ENCODE peak calls at places on chromosomes 12 and 14, in ten cellular contexts. B is nephron progenitor cell, P is breast epithelium, X is psoas muscle, R is HFF-Myc, U is fibroblast of mammary gland, H is GM13977, N is HFFc6, M is Calu3, Q is gastrocnemius medialis. O is an unnamed sample.

GRCh38 chr14:105855246-105855892 is 329.0 kb downstream of the TMEM121 start:
- DNase-seq in X (no peak), U (no peak), B (no peak), H (no peak), N (no peak), Q (no peak), M (no peak), R (no peak), P (no peak), O (no peak)

GRCh38 chr14:42475289-42475688 is 868.6 kb downstream of the LRFN5 start:
- DNase-seq in P (no peak), Q (no peak), R (no peak), X (no peak), U (no peak), N (no peak), M (no peak), H (no peak), B (no peak), O (no peak)

GRCh38 chr12:49776413-49776812 is 35.1 kb downstream of the TMBIM6 start:
- DNase-seq in N (peak; percentile 59), R (no peak), Q (peak; percentile 48), M (peak; percentile 69), B (peak; percentile 52), U (peak; percentile 81), P (peak; percentile 32), H (peak; percentile 79), X (peak; percentile 72), O (no peak)

GRCh38 chr12:64682572-64683277 is 72.4 kb downstream of the RASSF3 start:
- DNase-seq in M (no peak), B (no peak), N (no peak), H (no peak), X (no peak), U (peak; percentile 84), Q (no peak), P (no peak), R (no peak), O (no peak)

GRCh38 chr14:88902850-88903249 is 78.4 kb downstream of the TTC8 start:
- DNase-seq in B (no peak), R (no peak), H (no peak), N (no peak), U (no peak), M (no peak), X (no peak), P (no peak), Q (no peak), O (no peak)

GRCh38 chr12:19779393-19780056 is 340.2 kb downstream of the AEBP2 start:
- DNase-seq in B (peak; percentile 55), H (no peak), U (no peak), Q (no peak), R (no peak), M (no peak), N (no peak), X (no peak), P (no peak), O (no peak)

GRCh38 chr14:61523751-61524150 is 171.6 kb upstream of the HIF1A start:
- DNase-seq in P (no peak), R (no peak), X (no peak), B (no peak), H (no peak), N (no peak), U (no peak), M (no peak), Q (no peak), O (no peak)

GRCh38 chr14:53146739-53147138 is 6.4 kb downstream of the DDHD1 start:
- DNase-seq in N (no peak), B (no peak), R (no peak), M (no peak), Q (no peak), P (no peak), U (no peak), H (no peak), X (no peak), O (no peak)

GRCh38 chr14:77212933-77213656 is 31.5 kb downstream of the TMEM63C start:
- DNase-seq in N (peak; percentile 2), R (no peak), M (peak; percentile 81), P (no peak), Q (no peak), X (no peak), U (peak; percentile 8), H (peak; percentile 76), B (peak; percentile 71), O (no peak)

GRCh38 chr12:121214171-121214777 is 4.3 kb downstream of the P2RX4 start:
- DNase-seq in P (no peak), N (peak; percentile 76), X (no peak), H (no peak), R (no peak), Q (no peak), U (peak; percentile 71), M (no peak), B (no peak), O (no peak)

DNA sequence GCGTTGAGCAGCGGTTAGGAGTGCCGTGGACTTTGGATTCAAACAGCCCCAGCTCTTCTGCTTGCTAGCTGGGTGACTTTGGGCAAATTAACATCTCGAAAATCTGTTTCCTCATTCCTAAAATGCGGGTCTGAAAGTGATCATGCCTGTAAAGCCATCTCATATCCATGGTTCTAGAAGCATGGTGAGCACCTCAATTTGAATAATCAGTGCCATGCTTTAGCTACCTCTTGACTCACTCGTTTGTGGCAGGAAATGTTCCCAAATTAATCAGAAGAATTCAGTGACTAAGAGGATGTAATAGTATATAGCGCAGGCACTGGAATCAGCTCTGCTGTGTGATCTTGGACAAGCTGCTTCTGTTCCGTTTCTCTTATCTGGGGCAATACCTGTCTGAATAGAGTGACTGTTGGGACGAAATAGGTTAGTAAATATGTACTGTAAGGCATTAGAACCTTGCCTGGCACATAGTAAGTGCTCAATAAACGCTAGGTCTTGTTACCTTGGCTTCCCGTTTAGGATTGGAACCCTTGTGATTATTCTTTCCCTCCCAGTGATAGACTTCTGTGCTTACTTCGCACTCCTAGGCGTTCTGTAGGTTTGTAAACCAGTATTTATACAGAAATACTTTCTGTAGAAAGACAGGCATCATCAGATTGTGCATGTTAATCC is 768 bp upstream of the SMAGP start:
- DNase-seq in H (no peak), R (peak; percentile 71), U (peak; percentile 90), N (peak; percentile 89), X (no peak), Q (no peak), M (peak; percentile 40), P (no peak), B (no peak), O (no peak)
- TF ChIP-seq CTCF in H (no peak), R (no peak), U (no peak), N (no peak), X (no peak), Q (no peak), M (no peak), P (no peak), B (no peak), O (no peak)

GRCh38 chr12:67892289-67892688 is 97.0 kb upstream of the IFNG-AS1 start:
- DNase-seq in N (no peak), R (no peak), H (no peak), M (no peak), B (no peak), P (no peak), Q (no peak), U (no peak), X (no peak), O (no peak)

GRCh38 chr12:67890726-67891125 is 98.5 kb upstream of the IFNG-AS1 start:
- DNase-seq in B (no peak), M (no peak), P (no peak), U (no peak), H (no peak), R (no peak), N (no peak), Q (no peak), X (no peak), O (no peak)

GRCh38 chr12:67891566-67891965 is 97.7 kb upstream of the IFNG-AS1 start:
- DNase-seq in X (no peak), N (no peak), R (no peak), M (no peak), Q (no peak), B (peak; percentile 15), H (no peak), U (no peak), P (no peak), O (no peak)

GRCh38 chr12:67887065-67887464 is 102.2 kb upstream of the IFNG-AS1 start:
- DNase-seq in R (no peak), N (no peak), M (no peak), Q (no peak), U (no peak), B (no peak), X (no peak), P (no peak), H (no peak), O (no peak)

DNA sequence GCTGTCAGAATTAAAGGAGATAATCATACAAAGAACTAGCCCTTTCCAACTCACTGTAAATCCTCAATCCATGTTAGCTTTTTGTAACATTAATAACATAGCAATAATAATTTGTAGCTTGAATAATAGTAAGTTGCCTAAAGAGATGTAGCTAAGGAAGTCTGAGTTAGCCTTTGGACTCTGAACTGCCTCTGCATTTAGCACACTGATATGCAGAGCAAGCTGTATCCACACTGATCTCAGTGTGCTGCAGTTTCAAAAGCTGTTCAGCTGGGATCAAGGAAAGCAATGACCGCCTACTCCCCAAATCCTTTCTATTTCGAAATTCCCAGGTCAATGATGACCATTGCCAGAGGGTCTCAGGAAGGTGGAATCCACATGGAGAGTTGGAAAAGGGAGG is 99.3 kb upstream of the IFNG-AS1 start:
- DNase-seq in H (no peak), N (no peak), R (no peak), B (no peak), U (no peak), M (no peak), X (no peak), Q (no peak), P (no peak), O (no peak)
- TF ChIP-seq CTCF in H (no peak), N (no peak), R (no peak), B (no peak), U (no peak), M (no peak), X (no peak), Q (no peak), P (no peak), O (no peak)

DNA sequence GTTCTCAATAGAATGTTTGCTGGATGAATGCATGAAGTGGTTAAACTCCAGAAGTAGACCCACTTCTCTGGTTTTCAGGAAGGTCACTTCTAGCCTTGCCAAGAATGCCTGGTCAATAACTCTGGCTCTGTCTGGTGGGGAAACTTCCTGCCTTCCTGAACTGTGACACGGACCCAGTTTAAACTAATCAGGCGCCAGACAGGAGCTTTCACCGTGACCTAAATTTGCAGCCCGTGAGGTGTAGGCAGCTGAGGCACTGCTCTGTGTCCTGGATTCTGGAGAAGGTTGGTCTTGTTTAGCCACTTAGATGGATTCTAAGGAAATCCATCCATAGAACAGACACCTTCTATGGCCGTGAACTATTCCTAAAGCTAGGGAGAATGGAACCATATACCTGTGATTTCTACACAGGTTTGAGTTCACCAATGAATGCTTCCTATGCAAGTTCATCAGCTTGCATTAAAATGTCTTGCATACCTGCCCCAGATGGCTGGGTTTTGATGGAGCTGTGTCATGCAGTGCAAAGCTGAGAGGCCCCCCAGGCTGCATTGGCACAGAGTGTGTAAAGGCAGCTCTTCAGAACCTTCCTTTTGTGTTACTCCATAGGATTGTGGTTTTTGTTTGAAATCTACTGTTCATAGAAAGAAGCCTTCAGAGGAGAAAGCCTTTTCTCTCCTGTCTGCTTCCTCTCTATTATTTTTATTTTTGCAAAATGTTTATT is 4.4 kb downstream of the CHST11 start:
- DNase-seq in H (no peak), U (no peak), M (no peak), N (no peak), X (no peak), P (no peak), Q (no peak), R (no peak), B (no peak), O (no peak)
- TF ChIP-seq CTCF in H (no peak), U (no peak), M (no peak), N (no peak), X (no peak), P (no peak), Q (no peak), R (no peak), B (no peak), O (no peak)

GRCh38 chr14:57831981-57832380 is 33.9 kb downstream of the SLC35F4 start:
- DNase-seq in P (no peak), N (no peak), R (no peak), U (peak; percentile 34), H (no peak), B (peak; percentile 8), Q (no peak), M (no peak), X (no peak), O (no peak)
- TF ChIP-seq CTCF in P (no peak), N (no peak), R (no peak), U (no peak), H (no peak), B (no peak), Q (no peak), M (no peak), X (no peak), O (no peak)

O was measured in activated B cell treated with CpG ODN at 0.5 μM for 24 hours.